ENCODE peak calls at places on chromosomes 12 and 14, in ten cellular contexts. Y is SK-N-SH, F is suprapubic skin, P is transverse colon, I is tibial nerve, S is A549, M is stomach, T is HepG2, X is ovary, K is GM12878. B is an unnamed sample.

GRCh38 chr14:103078420-103078749 is 5.6 kb upstream of the LBHD2 start:
- DNase-seq in I (peak), X (peak), F (peak), Y (peak), P (peak), T (peak), S (peak), M (peak), K (peak), B (peak)

GRCh38 chr12:6626654-6627283 is 9.0 kb downstream of the LPAR5 start:
- DNase-seq in X (no peak), Y (no peak), T (no peak), M (no peak), S (no peak), I (no peak), K (no peak), P (no peak), F (no peak), B (no peak)

GRCh38 chr12:3920378-3921141 is 47.4 kb upstream of the PARP11 start:
- DNase-seq in M (no peak), F (no peak), K (no peak), X (no peak), I (no peak), T (peak), P (peak), S (no peak), Y (no peak), B (no peak)

GRCh38 chr14:99650189-99650588 is 5.3 kb downstream of the HHIPL1 start:
- DNase-seq in K (no peak), I (no peak), P (no peak), T (no peak), F (no peak), M (no peak), S (no peak), Y (no peak), X (no peak), B (no peak)

GRCh38 chr14:69571879-69572633 is 2.6 kb downstream of the CCDC177 start:
- DNase-seq in T (peak), X (peak), S (peak), F (no peak), P (peak), M (peak), Y (peak), K (no peak), I (no peak), B (no peak)

GRCh38 chr12:85804663-85805062 is 31.5 kb downstream of the RASSF9 start:
- DNase-seq in X (no peak), I (no peak), T (no peak), M (no peak), K (no peak), Y (no peak), F (no peak), P (no peak), S (no peak), B (no peak)

GRCh38 chr12:60210756-60211155 is 614.9 kb downstream of the SLC16A7 start:
- DNase-seq in P (no peak), I (no peak), Y (no peak), F (no peak), S (no peak), X (no peak), T (no peak), K (no peak), M (no peak), B (no peak)

GRCh38 chr12:107635139-107635538 is 50.5 kb upstream of the PWP1 start:
- DNase-seq in S (no peak), I (no peak), K (no peak), F (no peak), M (no peak), X (no peak), T (no peak), Y (no peak), P (no peak), B (no peak)

GRCh38 chr12:124422142-124422569 is 127.3 kb downstream of the RFLNA start:
- DNase-seq in I (no peak), P (peak), K (no peak), X (peak), Y (no peak), S (peak), F (no peak), T (no peak), M (peak), B (no peak)

GRCh38 chr12:51549637-51550036 is 41.4 kb upstream of the SCN8A start:
- DNase-seq in M (no peak), S (no peak), K (no peak), Y (no peak), P (no peak), I (no peak), T (no peak), X (no peak), F (no peak), B (no peak)

GRCh38 chr14:105865904-105866840 is 339.8 kb downstream of the TMEM121 start:
- DNase-seq in P (no peak), I (no peak), K (no peak), F (peak), X (peak), T (no peak), S (no peak), Y (peak), M (peak), B (peak)
- TF ChIP-seq EP300 in P (no peak), I (no peak), K (no peak), F (no peak), X (no peak), T (no peak), S (no peak), Y (no peak), M (no peak), B (no peak)

GRCh38 chr14:30283822-30284446 is 275.0 kb upstream of the G2E3 start:
- DNase-seq in S (peak), F (no peak), T (peak), Y (peak), K (no peak), X (no peak), P (no peak), M (no peak), I (peak), B (no peak)
- TF ChIP-seq EP300 in S (no peak), F (no peak), T (no peak), Y (no peak), K (no peak), X (no peak), P (no peak), M (no peak), I (no peak), B (no peak)

DNA sequence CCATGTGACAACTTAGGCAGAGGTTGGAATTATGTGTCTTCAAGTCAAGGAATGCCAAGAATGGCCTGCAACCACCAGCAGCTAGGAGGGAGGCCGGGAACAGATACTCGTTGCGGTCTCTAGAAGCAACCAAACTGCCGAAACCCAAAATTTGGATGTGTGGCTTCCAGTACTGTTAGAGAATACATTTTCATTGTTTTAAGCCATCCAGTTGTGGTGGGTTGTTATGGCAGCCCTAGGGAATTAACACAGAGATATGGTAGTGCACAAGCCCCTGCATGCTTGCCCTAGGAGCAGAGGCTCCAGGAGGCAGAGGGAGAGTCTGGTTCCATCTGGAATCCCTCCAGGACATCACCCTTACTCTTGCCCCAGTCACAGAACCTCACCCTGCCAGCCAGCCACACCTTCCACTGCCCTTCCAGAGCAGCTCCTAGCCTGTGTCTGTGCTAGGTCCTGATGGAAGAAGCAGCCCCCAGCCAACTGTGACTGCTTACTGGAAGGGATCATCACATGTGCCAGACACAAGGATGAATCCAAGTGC is 19.5 kb downstream of the PITPNM2 start:
- DNase-seq in M (no peak), X (no peak), I (no peak), P (peak), S (no peak), Y (no peak), F (no peak), K (no peak), T (no peak), B (no peak)
- TF ChIP-seq EP300 in M (no peak), X (no peak), I (no peak), P (no peak), S (no peak), Y (no peak), F (no peak), K (no peak), T (no peak), B (no peak)

DNA sequence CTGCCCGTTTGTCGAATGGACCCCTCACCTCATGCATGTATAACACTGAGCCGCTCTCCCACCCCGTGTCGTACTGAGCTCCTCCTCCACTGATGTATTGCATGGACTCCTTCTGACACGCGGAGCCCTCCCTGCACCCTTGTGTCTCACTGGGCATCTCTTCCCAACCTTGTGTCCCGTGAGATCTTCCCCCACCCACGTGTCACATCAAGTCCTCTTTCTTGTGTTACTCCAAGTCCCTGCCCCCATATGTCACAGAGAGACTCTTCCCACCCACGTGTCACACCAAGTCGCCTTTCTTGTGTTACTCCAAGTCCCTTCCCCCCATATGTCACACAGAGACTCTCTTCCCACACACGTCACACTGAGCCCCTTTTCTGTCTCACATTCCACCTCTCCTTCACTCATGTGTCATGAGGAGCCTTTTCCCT is 30.9 kb downstream of the RTL1 start:
- DNase-seq in P (no peak), M (no peak), I (no peak), K (no peak), S (peak), F (peak), X (peak), Y (no peak), T (no peak), B (peak)
- TF ChIP-seq EP300 in P (no peak), M (no peak), I (no peak), K (no peak), S (no peak), F (no peak), X (no peak), Y (no peak), T (no peak), B (no peak)

GRCh38 chr12:87756721-87757120 is 272.5 kb downstream of the C12orf50 start:
- DNase-seq in X (no peak), M (no peak), Y (no peak), K (no peak), P (no peak), S (peak), T (no peak), I (no peak), F (no peak), B (no peak)

GRCh38 chr12:87758271-87758670 is 270.9 kb downstream of the C12orf50 start:
- DNase-seq in M (no peak), X (no peak), T (no peak), S (no peak), F (no peak), K (no peak), I (no peak), Y (no peak), P (no peak), B (no peak)

GRCh38 chr12:87760943-87761342 is 268.3 kb downstream of the C12orf50 start:
- DNase-seq in M (no peak), F (no peak), K (no peak), P (no peak), I (no peak), X (no peak), T (no peak), Y (no peak), S (no peak), B (no peak)

DNA sequence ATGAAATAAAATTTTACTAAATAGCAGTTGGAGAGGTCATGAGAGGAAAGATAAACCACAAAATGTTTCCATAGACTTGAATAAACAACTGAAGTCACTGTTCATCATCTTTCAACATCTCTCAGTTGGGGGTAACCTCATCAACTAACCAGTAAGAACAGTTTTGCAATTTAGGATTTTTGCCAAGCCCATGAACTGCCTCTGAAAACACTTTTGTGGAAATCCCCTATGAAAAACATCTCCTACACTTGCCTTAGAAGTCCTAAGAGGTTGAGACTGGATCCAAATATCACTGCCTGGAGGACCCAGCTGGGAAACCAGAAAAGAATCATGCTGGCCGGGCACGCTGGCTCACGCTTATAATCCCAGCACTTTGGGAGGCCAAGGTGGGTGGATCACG is 273.1 kb downstream of the C12orf50 start:
- DNase-seq in M (no peak), S (peak), P (no peak), Y (no peak), F (no peak), I (no peak), K (no peak), X (no peak), T (no peak), B (no peak)
- TF ChIP-seq EP300 in M (no peak), S (peak), P (no peak), Y (peak), F (no peak), I (no peak), K (no peak), X (no peak), T (no peak), B (no peak)

GRCh38 chr12:46775796-46776195 is 50.0 kb downstream of the SLC38A4 start:
- DNase-seq in K (no peak), F (no peak), M (no peak), X (no peak), S (no peak), T (peak), P (no peak), I (no peak), Y (no peak), B (no peak)
- TF ChIP-seq EP300 in K (no peak), F (no peak), M (no peak), X (no peak), S (no peak), T (peak), P (no peak), I (no peak), Y (no peak), B (no peak)

DNA sequence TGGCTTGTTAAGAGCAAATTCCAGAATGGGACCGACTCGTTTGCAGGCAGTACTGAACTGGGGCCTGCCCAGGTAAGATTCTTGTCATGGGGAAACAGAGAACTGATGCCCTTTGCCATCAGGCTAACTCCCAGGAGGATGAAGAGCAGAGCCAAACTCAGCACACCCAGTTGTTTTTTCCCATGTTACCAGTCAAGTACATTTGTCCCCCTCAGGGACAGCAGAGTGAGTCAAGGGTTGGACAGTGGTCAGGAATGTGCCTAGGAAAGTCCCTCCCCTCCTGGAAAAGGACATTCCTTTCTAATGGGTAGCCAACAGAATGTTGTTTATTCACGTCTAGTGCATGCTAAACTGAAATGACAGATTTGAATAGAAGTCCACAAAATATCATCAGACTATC is 1.6 kb downstream of the ART4 start:
- DNase-seq in X (no peak), P (peak), K (no peak), F (peak), I (peak), T (peak), Y (no peak), M (no peak), S (peak), B (peak)
- TF ChIP-seq EP300 in X (no peak), P (no peak), K (no peak), F (no peak), I (peak), T (no peak), Y (peak), M (no peak), S (peak), B (no peak)

GRCh38 chr14:41597647-41598046 is 9.0 kb upstream of the LRFN5 start:
- DNase-seq in I (no peak), P (no peak), Y (no peak), S (no peak), M (no peak), F (no peak), T (no peak), X (no peak), K (no peak), B (no peak)
- TF ChIP-seq EP300 in I (no peak), P (no peak), Y (no peak), S (no peak), M (no peak), F (no peak), T (no peak), X (no peak), K (no peak), B (no peak)

B was measured in sigmoid colon.